ENCODE peak calls at places on chromosome 7, in seven cellular contexts. V is GM23248; T is upper lobe of right lung; J is ACHN; B is MCF 10A; C is tibial nerve; X is naive thymus-derived CD8-positive, alpha-beta T cell. F is an unnamed sample.
A peak's percentile ranks its signal among the peaks of the same experiment; 100 is the strongest.

GRCh38 chr7:47180268-47180826 is 401.6 kb downstream of the TNS3 start:
- DNase-seq in V (peak; percentile 81), T (no peak), J (peak; percentile 78), B (peak; percentile 76), C (peak; percentile 75), X (no peak), F (peak; percentile 58)

GRCh38 chr7:37683263-37684120 is at the start of gene GPR141:
- DNase-seq in V (no peak), T (no peak), J (peak; percentile 17), B (peak; percentile 56), C (no peak), X (no peak), F (no peak)

GRCh38 chr7:5423844-5424688 is 432 bp upstream of the TNRC18 start:
- DNase-seq in V (peak; percentile 100), T (peak; percentile 95), J (peak; percentile 99), B (peak; percentile 99), C (peak; percentile 96), X (no peak), F (peak; percentile 99)

GRCh38 chr7:113804475-113805130 is 114.2 kb downstream of the PPP1R3A start:
- DNase-seq in V (peak; percentile 22), T (no peak), J (no peak), B (no peak), C (no peak), X (no peak), F (no peak)

GRCh38 chr7:1422512-1423265 is 36.6 kb downstream of the MICALL2 start:
- DNase-seq in V (peak; percentile 22), T (no peak), J (no peak), B (no peak), C (no peak), X (no peak), F (no peak)

GRCh38 chr7:35753761-35754603 is 46.9 kb upstream of the SEPTIN7 start:
- DNase-seq in V (no peak), T (no peak), J (no peak), B (no peak), C (no peak), X (no peak), F (no peak)

GRCh38 chr7:151008511-151009323 is 15.6 kb downstream of the ATG9B start:
- DNase-seq in V (peak; percentile 69), T (peak; percentile 83), J (peak; percentile 44), B (peak; percentile 40), C (no peak), X (peak; percentile 71), F (no peak)

GRCh38 chr7:19405546-19405945 is 260.3 kb upstream of the FERD3L start:
- DNase-seq in V (peak; percentile 72), T (no peak), J (peak; percentile 11), B (peak; percentile 55), C (no peak), X (no peak), F (peak; percentile 21)

GRCh38 chr7:82020076-82020475 is 250.2 kb upstream of the HGF start:
- DNase-seq in V (no peak), T (no peak), J (no peak), B (no peak), C (no peak), X (no peak), F (no peak)

GRCh38 chr7:27242580-27243339 is at the start of gene EVX1:
- DNase-seq in V (peak; percentile 50), T (peak; percentile 50), J (no peak), B (no peak), C (no peak), X (no peak), F (no peak)

GRCh38 chr7:21108182-21108581 is 319.7 kb upstream of the SP4 start:
- DNase-seq in V (no peak), T (no peak), J (no peak), B (no peak), C (no peak), X (no peak), F (no peak)

GRCh38 chr7:28293529-28293835 is 112.9 kb upstream of the JAZF1 start:
- DNase-seq in V (peak; percentile 25), T (no peak), J (no peak), B (no peak), C (no peak), X (no peak), F (no peak)

GRCh38 chr7:41148521-41148951 is 554.4 kb downstream of the INHBA start:
- DNase-seq in V (peak; percentile 93), T (no peak), J (no peak), B (peak; percentile 94), C (no peak), X (no peak), F (peak; percentile 78)

GRCh38 chr7:139930286-139930965 is 101.4 kb downstream of the TBXAS1 start:
- DNase-seq in V (no peak), T (no peak), J (no peak), B (no peak), C (no peak), X (no peak), F (no peak)

GRCh38 chr7:131843862-131844261 is 287.4 kb upstream of the PODXL start:
- DNase-seq in V (peak; percentile 29), T (no peak), J (peak; percentile 28), B (peak; percentile 43), C (no peak), X (no peak), F (no peak)

GRCh38 chr7:149291036-149291835 is 29.2 kb downstream of the ZNF783 start:
- DNase-seq in V (no peak), T (peak; percentile 56), J (no peak), B (no peak), C (no peak), X (no peak), F (no peak)

GRCh38 chr7:48299580-48300169 is 128.4 kb downstream of the ABCA13 start:
- DNase-seq in V (peak; percentile 81), T (no peak), J (peak; percentile 59), B (peak; percentile 71), C (peak; percentile 80), X (no peak), F (peak; percentile 52)

GRCh38 chr7:28626629-28627262 is 214.4 kb downstream of the CREB5 start:
- DNase-seq in V (peak; percentile 71), T (no peak), J (peak; percentile 75), B (peak; percentile 60), C (no peak), X (no peak), F (no peak)

GRCh38 chr7:130902755-130903357 is 168.8 kb upstream of the KLF14 start:
- DNase-seq in V (no peak), T (no peak), J (no peak), B (no peak), C (no peak), X (no peak), F (no peak)

GRCh38 chr7:13946181-13946580 is 43.3 kb downstream of the ETV1 start:
- DNase-seq in V (peak; percentile 49), T (no peak), J (peak; percentile 18), B (no peak), C (no peak), X (no peak), F (no peak)

GRCh38 chr7:90267263-90267858 is 22.4 kb downstream of the CFAP69 start:
- DNase-seq in V (peak; percentile 14), T (no peak), J (no peak), B (peak; percentile 0), C (no peak), X (no peak), F (no peak)

GRCh38 chr7:100894860-100895700 is 608 bp downstream of the ACHE start:
- DNase-seq in V (peak; percentile 48), T (peak; percentile 80), J (peak; percentile 56), B (no peak), C (peak; percentile 39), X (peak; percentile 66), F (no peak)

GRCh38 chr7:946256-946996 is 8.1 kb downstream of the ADAP1 start:
- DNase-seq in V (no peak), T (peak; percentile 53), J (no peak), B (no peak), C (no peak), X (no peak), F (no peak)

F was measured in RCC 7860.